ENCODE peak calls at places on chromosomes 3 and 15, in six cellular contexts. K, V, W, J, F and Q are unnamed samples.

GRCh38 chr3:117820900-117821299 is 1111.3 kb downstream of the TUSC7 start:
- DNase-seq in K (peak), V (no peak), W (peak), J (no peak), F (no peak), Q (no peak)

GRCh38 chr3:52931328-52931727 is 34.0 kb upstream of the STIMATE start:
- DNase-seq in K (no peak), V (no peak), W (no peak), J (no peak), F (no peak), Q (no peak)

GRCh38 chr3:55721716-55722484 is 234.8 kb upstream of the WNT5A start:
- DNase-seq in K (peak), V (peak), W (peak), J (no peak), F (no peak), Q (no peak)

GRCh38 chr3:51257865-51258264 is 127.2 kb upstream of the MANF start:
- DNase-seq in K (no peak), V (no peak), W (no peak), J (no peak), F (no peak), Q (no peak)

GRCh38 chr3:46080124-46080991 is 53.1 kb upstream of the XCR1 start:
- DNase-seq in K (no peak), V (no peak), W (peak), J (no peak), F (no peak), Q (no peak)

GRCh38 chr15:45307230-45307924 is 55.3 kb downstream of the SLC28A2 start:
- DNase-seq in K (no peak), V (no peak), W (peak), J (no peak), F (no peak), Q (peak)

GRCh38 chr15:52558196-52558595 is 10.6 kb downstream of the ARPP19 start:
- DNase-seq in K (peak), V (no peak), W (peak), J (no peak), F (no peak), Q (no peak)

GRCh38 chr3:32743934-32744333 is 58.9 kb downstream of the CNOT10 start:
- DNase-seq in K (no peak), V (no peak), W (peak), J (no peak), F (no peak), Q (no peak)

GRCh38 chr3:38623539-38623938 is 25.9 kb downstream of the SCN5A start:
- DNase-seq in K (peak), V (no peak), W (no peak), J (no peak), F (no peak), Q (no peak)

GRCh38 chr3:30044515-30044914 is 561.9 kb upstream of the TGFBR2 start:
- DNase-seq in K (no peak), V (no peak), W (no peak), J (no peak), F (no peak), Q (no peak)

GRCh38 chr3:191882289-191882688 is 421.3 kb downstream of the PYDC2 start:
- DNase-seq in K (peak), V (no peak), W (no peak), J (no peak), F (no peak), Q (no peak)

GRCh38 chr3:131350506-131350905 is 31.1 kb upstream of the NUDT16 start:
- DNase-seq in K (no peak), V (no peak), W (peak), J (no peak), F (no peak), Q (no peak)

GRCh38 chr3:154936196-154936595 is 143.9 kb upstream of the MME start:
- DNase-seq in K (no peak), V (no peak), W (no peak), J (no peak), F (no peak), Q (no peak)

GRCh38 chr3:185724761-185725160 is 100.1 kb downstream of the IGF2BP2 start:
- DNase-seq in K (peak), V (no peak), W (peak), J (no peak), F (no peak), Q (no peak)

GRCh38 chr3:116148881-116149530 is 296.3 kb downstream of the LSAMP start:
- DNase-seq in K (peak), V (no peak), W (peak), J (no peak), F (no peak), Q (no peak)

GRCh38 chr3:139346771-139347170 is 3.0 kb downstream of the MRPS22 start:
- DNase-seq in K (no peak), V (no peak), W (no peak), J (no peak), F (no peak), Q (no peak)

GRCh38 chr15:70902105-70902504 is 9.5 kb downstream of the LRRC49 start:
- DNase-seq in K (peak), V (no peak), W (peak), J (no peak), F (peak), Q (no peak)

DNA sequence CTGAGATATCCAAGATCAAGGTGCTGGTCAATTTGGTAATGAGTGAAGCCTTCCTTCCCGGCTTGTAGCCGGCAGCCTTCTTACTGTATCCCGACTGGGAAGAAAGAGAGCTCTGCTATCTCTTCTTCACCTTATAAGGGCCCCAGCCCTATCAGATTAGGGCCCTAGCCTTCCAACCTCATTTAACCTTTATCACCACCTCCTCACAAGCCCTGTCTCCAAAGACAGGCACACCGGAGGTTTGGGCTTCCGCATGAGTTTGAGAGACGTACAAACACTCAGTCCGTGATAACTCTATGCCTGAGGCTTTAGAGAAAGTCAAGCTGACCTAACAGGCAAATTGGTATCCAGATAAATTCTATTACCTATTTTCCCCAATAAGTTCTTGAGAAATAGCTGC is 243.9 kb downstream of the OPA1 start:
- DNase-seq in K (peak), V (no peak), W (no peak), J (no peak), F (no peak), Q (no peak)
- H3K4me3 ChIP-seq in K (no peak), V (no peak), W (no peak), J (no peak), F (no peak), Q (no peak)

GRCh38 chr15:58511588-58511987 is 79.8 kb downstream of the LIPC start:
- DNase-seq in K (no peak), V (no peak), W (no peak), J (no peak), F (no peak), Q (no peak)
- H3K4me3 ChIP-seq in K (no peak), V (no peak), W (no peak), J (no peak), F (no peak), Q (no peak)

GRCh38 chr15:65901836-65902235 is 32.5 kb downstream of the RAB11A start:
- DNase-seq in K (no peak), V (no peak), W (no peak), J (no peak), F (no peak), Q (no peak)
- H3K4me3 ChIP-seq in K (no peak), V (no peak), W (no peak), J (no peak), F (no peak), Q (no peak)

DNA sequence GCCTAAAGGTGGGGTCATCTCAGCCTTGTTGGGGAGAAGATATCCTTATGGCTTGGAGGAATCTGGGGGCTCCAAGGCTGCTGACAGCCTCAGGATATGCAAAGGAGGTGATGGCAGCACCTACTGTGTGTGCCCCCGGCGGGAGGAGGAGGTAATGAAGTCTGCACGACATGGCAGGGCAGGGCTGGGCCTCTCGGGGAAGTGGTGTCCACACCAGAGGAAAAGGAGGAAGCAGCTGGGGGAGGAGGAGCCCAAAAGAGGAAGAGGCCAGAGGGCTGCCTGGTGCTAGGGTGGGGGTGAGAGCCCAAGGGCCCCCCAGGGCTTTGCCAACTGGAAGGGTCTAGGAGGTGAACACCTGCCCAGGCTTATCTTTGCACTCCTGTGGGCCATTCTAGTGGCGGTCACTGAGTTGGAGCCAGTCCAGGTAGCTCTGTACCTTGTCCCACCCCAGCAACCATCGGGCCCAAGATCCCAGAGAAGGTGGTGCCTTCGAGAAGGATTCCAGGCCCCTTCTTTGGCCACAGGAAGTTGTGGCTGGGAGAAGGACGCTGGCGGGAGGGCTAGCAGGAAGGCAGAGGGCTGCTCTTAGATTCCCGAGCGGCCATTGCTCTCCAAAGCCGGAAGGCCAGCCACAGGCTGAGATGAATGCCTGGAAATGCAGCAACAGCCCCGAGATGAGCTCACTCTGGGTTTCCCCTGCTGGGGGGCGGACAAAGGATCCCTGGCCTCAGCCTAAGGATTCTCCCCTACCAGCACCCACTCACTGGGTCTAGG is 7.0 kb downstream of the GNAI2 start:
- DNase-seq in K (no peak), V (peak), W (peak), J (peak), F (no peak), Q (no peak)
- H3K4me3 ChIP-seq in K (no peak), V (peak), W (no peak), J (peak), F (no peak), Q (no peak)

GRCh38 chr15:39539973-39540558 is 40.8 kb upstream of the THBS1 start:
- DNase-seq in K (no peak), V (no peak), W (no peak), J (no peak), F (no peak), Q (no peak)

GRCh38 chr15:39542385-39543065 is 38.4 kb upstream of the THBS1 start:
- DNase-seq in K (no peak), V (no peak), W (no peak), J (no peak), F (no peak), Q (no peak)

GRCh38 chr15:39535466-39535865 is 45.4 kb upstream of the THBS1 start:
- DNase-seq in K (no peak), V (no peak), W (no peak), J (no peak), F (no peak), Q (no peak)

GRCh38 chr15:39539466-39539865 is 41.4 kb upstream of the THBS1 start:
- DNase-seq in K (no peak), V (no peak), W (peak), J (no peak), F (no peak), Q (no peak)

DNA sequence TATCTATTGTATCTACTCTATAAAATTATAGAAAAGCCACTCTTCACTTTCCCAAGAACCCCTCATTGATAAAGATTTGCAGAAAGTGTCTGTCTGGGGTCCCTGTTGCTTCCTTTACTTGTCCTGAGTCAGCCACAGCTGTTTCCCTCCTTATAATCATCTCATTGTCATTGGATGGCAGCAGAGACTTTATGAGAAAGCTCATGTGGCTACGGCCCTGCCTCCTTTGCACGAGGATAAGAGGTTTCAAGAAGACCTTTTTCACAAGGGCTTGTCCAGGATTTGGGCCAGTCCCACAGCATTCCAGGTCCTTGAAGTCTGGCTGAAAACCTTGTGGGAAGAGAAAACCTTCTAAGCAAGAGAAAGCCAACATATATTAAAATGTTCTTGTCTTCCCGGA is 41.9 kb upstream of the THBS1 start:
- DNase-seq in K (no peak), V (no peak), W (no peak), J (no peak), F (no peak), Q (no peak)
- H3K4me3 ChIP-seq in K (no peak), V (no peak), W (no peak), J (no peak), F (no peak), Q (no peak)